ENCODE peak calls at places on chromosome 1, in seven cellular contexts. U, Q, D, S, V, J and N are unnamed samples.

GRCh38 chr1:24910751-24911650 is 19.1 kb downstream of the RUNX3 start:
- DNase-seq in U (no peak), Q (no peak), D (no peak), S (peak), V (no peak), J (peak), N (no peak)

GRCh38 chr1:2098839-2099785 is 48.9 kb downstream of the PRKCZ start:
- DNase-seq in U (peak), Q (no peak), D (no peak), S (no peak), V (no peak), J (no peak), N (peak)

GRCh38 chr1:169307176-169307575 is 60.4 kb downstream of the NME7 start:
- DNase-seq in U (no peak), Q (no peak), D (no peak), S (no peak), V (peak), J (no peak), N (no peak)

GRCh38 chr1:235069171-235069570 is 59.5 kb downstream of the TOMM20 start:
- DNase-seq in U (no peak), Q (no peak), D (no peak), S (no peak), V (no peak), J (no peak), N (no peak)

GRCh38 chr1:28322209-28322608 is 6.6 kb upstream of the MED18 start:
- DNase-seq in U (no peak), Q (no peak), D (peak), S (no peak), V (no peak), J (no peak), N (no peak)

GRCh38 chr1:53551428-53551995 is 92.3 kb downstream of the DMRTB1 start:
- DNase-seq in U (no peak), Q (no peak), D (no peak), S (no peak), V (no peak), J (no peak), N (no peak)

GRCh38 chr1:21117159-21117953 is 59.3 kb downstream of the EIF4G3 start:
- DNase-seq in U (no peak), Q (no peak), D (no peak), S (peak), V (no peak), J (no peak), N (no peak)

GRCh38 chr1:206108635-206109034 is 8.6 kb downstream of the AVPR1B start:
- DNase-seq in U (no peak), Q (no peak), D (no peak), S (no peak), V (no peak), J (no peak), N (no peak)

GRCh38 chr1:100187912-100188311 is 9.9 kb upstream of the LRRC39 start:
- DNase-seq in U (peak), Q (no peak), D (no peak), S (no peak), V (no peak), J (no peak), N (no peak)

GRCh38 chr1:192443616-192444015 is 126.8 kb downstream of the RGS21 start:
- DNase-seq in U (no peak), Q (no peak), D (no peak), S (no peak), V (no peak), J (peak), N (no peak)

GRCh38 chr1:210698661-210699060 is 370.0 kb downstream of the HHAT start:
- DNase-seq in U (no peak), Q (no peak), D (no peak), S (no peak), V (no peak), J (no peak), N (no peak)

GRCh38 chr1:229297746-229298145 is 26.8 kb downstream of the RAB4A start:
- DNase-seq in U (no peak), Q (no peak), D (no peak), S (no peak), V (no peak), J (no peak), N (no peak)

GRCh38 chr1:178664278-178664677 is 60.8 kb upstream of the RALGPS2 start:
- DNase-seq in U (peak), Q (no peak), D (no peak), S (peak), V (no peak), J (no peak), N (no peak)

GRCh38 chr1:224447251-224447650 is 12.7 kb upstream of the WDR26 start:
- DNase-seq in U (no peak), Q (no peak), D (no peak), S (no peak), V (no peak), J (peak), N (no peak)

GRCh38 chr1:9942399-9942938 is 722 bp downstream of the LZIC start:
- DNase-seq in U (no peak), Q (peak), D (peak), S (peak), V (peak), J (peak), N (no peak)